ENCODE peak calls at places on chromosomes 13 and 19, in ten cellular contexts. One of them, this sample, is unnamed.

GRCh38 chr19:33251076-33251475 is 25.4 kb upstream of the SLC7A10 start:
- DNase-seq in right lobe of liver: no peak
- DNase-seq in AG04449: no peak
- DNase-seq in nephron progenitor cell: no peak
- DNase-seq in tibial nerve: no peak
- DNase-seq in adrenal gland: no peak
- DNase-seq in cardiac muscle cell: no peak
- DNase-seq in thoracic aorta: no peak
- DNase-seq in brain microvascular endothelial cell: no peak
- DNase-seq in psoas muscle: no peak
- DNase-seq in this sample: no peak

GRCh38 chr19:39533791-39534190 is 1.1 kb upstream of the EID2B start:
- DNase-seq in right lobe of liver: no peak
- DNase-seq in cardiac muscle cell: no peak
- DNase-seq in adrenal gland: no peak
- DNase-seq in psoas muscle: no peak
- DNase-seq in AG04449: no peak
- DNase-seq in brain microvascular endothelial cell: no peak
- DNase-seq in tibial nerve: no peak
- DNase-seq in nephron progenitor cell: no peak
- DNase-seq in thoracic aorta: no peak
- DNase-seq in this sample: no peak

GRCh38 chr19:2976609-2977000 is 759 bp upstream of the TLE6 start:
- DNase-seq in adrenal gland: no peak
- DNase-seq in nephron progenitor cell: no peak
- DNase-seq in tibial nerve: no peak
- DNase-seq in AG04449: no peak
- DNase-seq in thoracic aorta: no peak
- DNase-seq in brain microvascular endothelial cell: no peak
- DNase-seq in right lobe of liver: no peak
- DNase-seq in psoas muscle: no peak
- DNase-seq in cardiac muscle cell: no peak
- DNase-seq in this sample: no peak

GRCh38 chr19:33468361-33469170 is 53.0 kb downstream of the PEPD start:
- DNase-seq in psoas muscle: no peak
- DNase-seq in tibial nerve: no peak
- DNase-seq in cardiac muscle cell: no peak
- DNase-seq in thoracic aorta: no peak
- DNase-seq in nephron progenitor cell: peak; percentile 45
- DNase-seq in right lobe of liver: no peak
- DNase-seq in AG04449: no peak
- DNase-seq in adrenal gland: peak; percentile 66
- DNase-seq in brain microvascular endothelial cell: no peak
- DNase-seq in this sample: no peak

GRCh38 chr19:12838182-12838890 is at the start of gene MAST1:
- DNase-seq in tibial nerve: no peak
- DNase-seq in thoracic aorta: no peak
- DNase-seq in adrenal gland: peak; percentile 28
- DNase-seq in cardiac muscle cell: peak; percentile 27
- DNase-seq in AG04449: no peak
- DNase-seq in brain microvascular endothelial cell: no peak
- DNase-seq in right lobe of liver: no peak
- DNase-seq in psoas muscle: peak; percentile 24
- DNase-seq in nephron progenitor cell: peak; percentile 81
- DNase-seq in this sample: peak; percentile 54

GRCh38 chr13:32537580-32538233 is 888 bp downstream of the N4BP2L2 start:
- DNase-seq in right lobe of liver: peak; percentile 45
- DNase-seq in tibial nerve: peak; percentile 23
- DNase-seq in AG04449: no peak
- DNase-seq in nephron progenitor cell: peak; percentile 37
- DNase-seq in cardiac muscle cell: no peak
- DNase-seq in adrenal gland: peak; percentile 27
- DNase-seq in thoracic aorta: no peak
- DNase-seq in psoas muscle: peak; percentile 39
- DNase-seq in brain microvascular endothelial cell: no peak
- DNase-seq in this sample: peak; percentile 5

GRCh38 chr13:31204592-31204991 is 4.8 kb downstream of the B3GLCT start:
- DNase-seq in thoracic aorta: no peak
- DNase-seq in cardiac muscle cell: peak; percentile 61
- DNase-seq in right lobe of liver: no peak
- DNase-seq in tibial nerve: no peak
- DNase-seq in psoas muscle: no peak
- DNase-seq in nephron progenitor cell: no peak
- DNase-seq in adrenal gland: no peak
- DNase-seq in brain microvascular endothelial cell: peak; percentile 54
- DNase-seq in AG04449: no peak
- DNase-seq in this sample: no peak

GRCh38 chr13:99434258-99434788 is 66.9 kb upstream of the TM9SF2 start:
- DNase-seq in thoracic aorta: no peak
- DNase-seq in psoas muscle: no peak
- DNase-seq in brain microvascular endothelial cell: no peak
- DNase-seq in tibial nerve: no peak
- DNase-seq in right lobe of liver: no peak
- DNase-seq in cardiac muscle cell: no peak
- DNase-seq in adrenal gland: no peak
- DNase-seq in AG04449: no peak
- DNase-seq in nephron progenitor cell: no peak
- DNase-seq in this sample: no peak

GRCh38 chr13:113800576-113800926 is 41.5 kb downstream of the TMEM255B start:
- DNase-seq in nephron progenitor cell: no peak
- DNase-seq in tibial nerve: no peak
- DNase-seq in psoas muscle: no peak
- DNase-seq in brain microvascular endothelial cell: no peak
- DNase-seq in adrenal gland: no peak
- DNase-seq in thoracic aorta: no peak
- DNase-seq in right lobe of liver: no peak
- DNase-seq in cardiac muscle cell: no peak
- DNase-seq in AG04449: no peak
- DNase-seq in this sample: no peak

GRCh38 chr13:97316390-97316789 is 94.3 kb downstream of the MBNL2 start:
- DNase-seq in nephron progenitor cell: no peak
- DNase-seq in right lobe of liver: no peak
- DNase-seq in psoas muscle: no peak
- DNase-seq in thoracic aorta: no peak
- DNase-seq in adrenal gland: no peak
- DNase-seq in cardiac muscle cell: no peak
- DNase-seq in AG04449: no peak
- DNase-seq in brain microvascular endothelial cell: no peak
- DNase-seq in tibial nerve: no peak
- DNase-seq in this sample: no peak

GRCh38 chr13:112897956-112898785 is 70.8 kb upstream of the MCF2L start:
- DNase-seq in adrenal gland: no peak
- DNase-seq in psoas muscle: no peak
- DNase-seq in right lobe of liver: peak; percentile 18
- DNase-seq in tibial nerve: no peak
- DNase-seq in thoracic aorta: no peak
- DNase-seq in cardiac muscle cell: no peak
- DNase-seq in brain microvascular endothelial cell: no peak
- DNase-seq in AG04449: no peak
- DNase-seq in nephron progenitor cell: no peak
- DNase-seq in this sample: no peak

GRCh38 chr19:35673121-35673804 is 6.9 kb downstream of the UPK1A start:
- DNase-seq in tibial nerve: no peak
- DNase-seq in psoas muscle: peak; percentile 34
- DNase-seq in cardiac muscle cell: peak; percentile 63
- DNase-seq in thoracic aorta: no peak
- DNase-seq in adrenal gland: peak; percentile 37
- DNase-seq in AG04449: no peak
- DNase-seq in brain microvascular endothelial cell: peak; percentile 59
- DNase-seq in right lobe of liver: peak; percentile 55
- DNase-seq in nephron progenitor cell: peak; percentile 55
- DNase-seq in this sample: peak; percentile 25

GRCh38 chr19:6498294-6499036 is 3.6 kb downstream of the TUBB4A start:
- DNase-seq in AG04449: no peak
- DNase-seq in psoas muscle: no peak
- DNase-seq in right lobe of liver: no peak
- DNase-seq in cardiac muscle cell: no peak
- DNase-seq in nephron progenitor cell: no peak
- DNase-seq in brain microvascular endothelial cell: no peak
- DNase-seq in adrenal gland: peak; percentile 66
- DNase-seq in tibial nerve: no peak
- DNase-seq in thoracic aorta: no peak
- DNase-seq in this sample: no peak
- TF ChIP-seq CTCF in AG04449: no peak
- TF ChIP-seq CTCF in psoas muscle: no peak
- TF ChIP-seq CTCF in right lobe of liver: no peak
- TF ChIP-seq CTCF in cardiac muscle cell: no peak
- TF ChIP-seq CTCF in nephron progenitor cell: no peak
- TF ChIP-seq CTCF in brain microvascular endothelial cell: no peak
- TF ChIP-seq CTCF in adrenal gland: no peak
- TF ChIP-seq CTCF in tibial nerve: no peak
- TF ChIP-seq CTCF in thoracic aorta: no peak
- TF ChIP-seq CTCF in this sample: no peak

GRCh38 chr19:8023371-8023770 is 17.9 kb upstream of the ELAVL1 start:
- DNase-seq in AG04449: no peak
- DNase-seq in psoas muscle: no peak
- DNase-seq in nephron progenitor cell: no peak
- DNase-seq in right lobe of liver: no peak
- DNase-seq in adrenal gland: no peak
- DNase-seq in thoracic aorta: no peak
- DNase-seq in cardiac muscle cell: no peak
- DNase-seq in brain microvascular endothelial cell: no peak
- DNase-seq in tibial nerve: no peak
- DNase-seq in this sample: no peak

GRCh38 chr19:8025321-8025720 is 19.9 kb upstream of the ELAVL1 start:
- DNase-seq in AG04449: no peak
- DNase-seq in tibial nerve: no peak
- DNase-seq in thoracic aorta: no peak
- DNase-seq in nephron progenitor cell: no peak
- DNase-seq in brain microvascular endothelial cell: no peak
- DNase-seq in cardiac muscle cell: no peak
- DNase-seq in right lobe of liver: no peak
- DNase-seq in adrenal gland: no peak
- DNase-seq in psoas muscle: no peak
- DNase-seq in this sample: no peak

GRCh38 chr19:8034178-8034525 is 18.4 kb upstream of the CCL25 start:
- DNase-seq in tibial nerve: no peak
- DNase-seq in cardiac muscle cell: no peak
- DNase-seq in brain microvascular endothelial cell: no peak
- DNase-seq in AG04449: no peak
- DNase-seq in thoracic aorta: no peak
- DNase-seq in nephron progenitor cell: no peak
- DNase-seq in adrenal gland: no peak
- DNase-seq in psoas muscle: no peak
- DNase-seq in right lobe of liver: no peak
- DNase-seq in this sample: no peak

GRCh38 chr19:8030906-8031305 is 21.7 kb upstream of the CCL25 start:
- DNase-seq in right lobe of liver: no peak
- DNase-seq in tibial nerve: no peak
- DNase-seq in adrenal gland: no peak
- DNase-seq in nephron progenitor cell: no peak
- DNase-seq in AG04449: no peak
- DNase-seq in cardiac muscle cell: no peak
- DNase-seq in thoracic aorta: no peak
- DNase-seq in psoas muscle: no peak
- DNase-seq in brain microvascular endothelial cell: no peak
- DNase-seq in this sample: no peak

GRCh38 chr19:8028951-8029491 is 23.5 kb upstream of the CCL25 start:
- DNase-seq in adrenal gland: no peak
- DNase-seq in cardiac muscle cell: peak; percentile 69
- DNase-seq in tibial nerve: no peak
- DNase-seq in AG04449: no peak
- DNase-seq in nephron progenitor cell: peak; percentile 75
- DNase-seq in psoas muscle: no peak
- DNase-seq in right lobe of liver: no peak
- DNase-seq in brain microvascular endothelial cell: no peak
- DNase-seq in thoracic aorta: no peak
- DNase-seq in this sample: peak; percentile 33
- TF ChIP-seq CTCF in adrenal gland: no peak
- TF ChIP-seq CTCF in cardiac muscle cell: no peak
- TF ChIP-seq CTCF in tibial nerve: no peak
- TF ChIP-seq CTCF in AG04449: no peak
- TF ChIP-seq CTCF in nephron progenitor cell: peak; percentile 11
- TF ChIP-seq CTCF in psoas muscle: no peak
- TF ChIP-seq CTCF in right lobe of liver: no peak
- TF ChIP-seq CTCF in brain microvascular endothelial cell: no peak
- TF ChIP-seq CTCF in thoracic aorta: no peak
- TF ChIP-seq CTCF in this sample: no peak

DNA sequence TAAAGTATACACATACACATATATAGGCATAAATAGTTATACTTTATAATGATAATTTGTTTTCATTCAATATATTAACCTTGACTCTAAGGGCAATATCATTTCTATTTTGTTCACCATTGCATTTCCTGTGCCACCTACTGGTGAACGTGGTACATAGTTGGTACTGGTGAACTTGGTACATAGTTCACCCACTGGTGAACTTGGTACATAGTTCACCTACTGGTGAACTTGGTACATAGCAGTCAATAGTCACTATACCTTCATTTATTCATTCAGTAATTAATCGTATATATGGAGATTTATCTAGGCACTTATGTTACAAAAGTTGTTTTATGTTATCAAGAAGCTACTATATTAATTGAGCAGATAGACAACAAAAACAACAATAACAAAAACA is 172.6 kb upstream of the ATXN8OS start:
- DNase-seq in nephron progenitor cell: no peak
- DNase-seq in tibial nerve: no peak
- DNase-seq in adrenal gland: no peak
- DNase-seq in brain microvascular endothelial cell: no peak
- DNase-seq in cardiac muscle cell: no peak
- DNase-seq in right lobe of liver: no peak
- DNase-seq in psoas muscle: no peak
- DNase-seq in thoracic aorta: no peak
- DNase-seq in AG04449: no peak
- DNase-seq in this sample: no peak
- TF ChIP-seq CTCF in nephron progenitor cell: peak; percentile 43
- TF ChIP-seq CTCF in tibial nerve: no peak
- TF ChIP-seq CTCF in adrenal gland: no peak
- TF ChIP-seq CTCF in brain microvascular endothelial cell: peak; percentile 31
- TF ChIP-seq CTCF in cardiac muscle cell: no peak
- TF ChIP-seq CTCF in right lobe of liver: peak; percentile 11
- TF ChIP-seq CTCF in psoas muscle: no peak
- TF ChIP-seq CTCF in thoracic aorta: no peak
- TF ChIP-seq CTCF in AG04449: no peak
- TF ChIP-seq CTCF in this sample: peak; percentile 55

GRCh38 chr13:20990910-20991525 is 70.4 kb downstream of the LATS2 start:
- DNase-seq in right lobe of liver: no peak
- DNase-seq in adrenal gland: no peak
- DNase-seq in psoas muscle: no peak
- DNase-seq in tibial nerve: no peak
- DNase-seq in nephron progenitor cell: no peak
- DNase-seq in thoracic aorta: no peak
- DNase-seq in AG04449: no peak
- DNase-seq in brain microvascular endothelial cell: no peak
- DNase-seq in cardiac muscle cell: no peak
- DNase-seq in this sample: no peak
- TF ChIP-seq CTCF in right lobe of liver: no peak
- TF ChIP-seq CTCF in adrenal gland: no peak
- TF ChIP-seq CTCF in psoas muscle: no peak
- TF ChIP-seq CTCF in tibial nerve: no peak
- TF ChIP-seq CTCF in nephron progenitor cell: no peak
- TF ChIP-seq CTCF in thoracic aorta: no peak
- TF ChIP-seq CTCF in AG04449: no peak
- TF ChIP-seq CTCF in brain microvascular endothelial cell: no peak
- TF ChIP-seq CTCF in cardiac muscle cell: no peak
- TF ChIP-seq CTCF in this sample: no peak